ENCODE peak calls at places on chromosomes 4 and X, in ten cellular contexts. Q is activated CD8-positive, alpha-beta memory T cell treated with anti-CD3 and anti-CD28 coated beads for 4 hours; Y is stimulated activated CD4-positive, alpha-beta T cell treated with anti-CD3 and anti-CD28 coated beads, Interleukin-2, amount 100 ng/mL, for 24 hours; B is natural killer cell; M is left lung; Z is activated CD4-positive, alpha-beta memory T cell treated with anti-CD3 and anti-CD28 coated beads for 36 hours; L is RWPE1; J is memory B cell; P is NB4; U is naive thymus-derived CD4-positive, alpha-beta T cell. I is an unnamed sample.

GRCh38 chrX:44570524-44570923 is 27.9 kb upstream of the FUNDC1 start:
- DNase-seq in Z (no peak), M (no peak), L (no peak), Q (no peak), U (no peak), Y (no peak), P (no peak), B (no peak), J (no peak), I (no peak)

GRCh38 chr4:25914670-25915358 is 794 bp downstream of the SMIM20 start:
- DNase-seq in Q (no peak), J (no peak), Y (no peak), M (no peak), Z (no peak), L (no peak), U (no peak), B (no peak), P (no peak), I (no peak)

GRCh38 chrX:134000260-134001245 is 15.2 kb upstream of the GPC3 start:
- DNase-seq in Y (no peak), L (no peak), B (no peak), Z (no peak), Q (no peak), J (no peak), U (no peak), P (peak), M (no peak), I (no peak)

GRCh38 chrX:95290455-95290854 is 1394.2 kb upstream of the DIAPH2 start:
- DNase-seq in B (no peak), M (no peak), Q (no peak), P (no peak), L (no peak), Z (no peak), J (no peak), U (no peak), Y (no peak), I (no peak)

GRCh38 chrX:110168585-110168984 is 149.3 kb downstream of the AMMECR1 start:
- DNase-seq in P (no peak), J (no peak), L (no peak), B (no peak), Z (no peak), Y (no peak), U (no peak), M (no peak), Q (no peak), I (no peak)

GRCh38 chr4:153788064-153788418 is 842 bp downstream of the SFRP2 start:
- DNase-seq in L (no peak), U (no peak), J (no peak), P (no peak), B (no peak), M (no peak), Q (no peak), Y (peak), Z (no peak), I (no peak)

GRCh38 chr4:107212565-107212964 is 176.5 kb upstream of the DKK2 start:
- DNase-seq in J (no peak), B (no peak), L (no peak), U (no peak), Q (no peak), Y (no peak), M (no peak), Z (no peak), P (no peak), I (no peak)

GRCh38 chr4:82124365-82124764 is 249.4 kb downstream of the HNRNPD start:
- DNase-seq in M (no peak), Z (no peak), P (no peak), J (no peak), B (no peak), L (no peak), Q (no peak), Y (no peak), U (no peak), I (no peak)

GRCh38 chr4:36183232-36183631 is 61.1 kb downstream of the ARAP2 start:
- DNase-seq in Q (no peak), Y (no peak), P (no peak), B (no peak), L (no peak), U (no peak), J (no peak), M (no peak), Z (no peak), I (no peak)

GRCh38 chr4:82652062-82652461 is 90.3 kb upstream of the TMEM150C start:
- DNase-seq in M (no peak), Q (no peak), Z (no peak), J (no peak), Y (no peak), P (peak), B (no peak), L (peak), U (no peak), I (no peak)

GRCh38 chrX:133792198-133792953 is 193.0 kb downstream of the GPC3 start:
- DNase-seq in Z (peak), B (peak), L (peak), J (peak), U (peak), P (peak), M (peak), Q (peak), Y (peak), I (peak)

GRCh38 chrX:48025561-48025960 is 18.8 kb downstream of the SPACA5 start:
- DNase-seq in Y (peak), Q (no peak), M (no peak), P (peak), U (peak), L (peak), J (peak), Z (peak), B (no peak), I (peak)

GRCh38 chr4:95165926-95166524 is 382.7 kb downstream of the UNC5C start:
- DNase-seq in U (peak), M (no peak), P (peak), J (peak), Q (no peak), L (peak), Y (peak), Z (peak), B (no peak), I (peak)